ENCODE peak calls at places on chromosomes 1 and 21, in seven cellular contexts. One of them, this sample, is unnamed.

GRCh38 chr1:111139234-111139955 is 498 bp downstream of the DRAM2 start:
- DNase-seq in CD4-positive, alpha-beta memory T cell: no peak
- DNase-seq in heart right ventricle: peak
- DNase-seq in GM12865: peak
- DNase-seq in naive thymus-derived CD4-positive, alpha-beta T cell: peak
- DNase-seq in stomach: peak
- DNase-seq in lower lobe of right lung: no peak
- DNase-seq in this sample: no peak

GRCh38 chr1:15350551-15351200 is 59.0 kb upstream of the EFHD2 start:
- DNase-seq in CD4-positive, alpha-beta memory T cell: no peak
- DNase-seq in heart right ventricle: no peak
- DNase-seq in GM12865: no peak
- DNase-seq in naive thymus-derived CD4-positive, alpha-beta T cell: no peak
- DNase-seq in stomach: no peak
- DNase-seq in lower lobe of right lung: no peak
- DNase-seq in this sample: no peak

GRCh38 chr1:107048255-107048654 is 8.2 kb upstream of the PRMT6 start:
- DNase-seq in CD4-positive, alpha-beta memory T cell: no peak
- DNase-seq in heart right ventricle: no peak
- DNase-seq in GM12865: no peak
- DNase-seq in naive thymus-derived CD4-positive, alpha-beta T cell: no peak
- DNase-seq in stomach: no peak
- DNase-seq in lower lobe of right lung: no peak
- DNase-seq in this sample: no peak

GRCh38 chr1:219120625-219121544 is 52.8 kb upstream of the LYPLAL1 start:
- DNase-seq in CD4-positive, alpha-beta memory T cell: no peak
- DNase-seq in heart right ventricle: peak
- DNase-seq in GM12865: no peak
- DNase-seq in naive thymus-derived CD4-positive, alpha-beta T cell: no peak
- DNase-seq in stomach: no peak
- DNase-seq in lower lobe of right lung: no peak
- DNase-seq in this sample: no peak

GRCh38 chr1:47399138-47399840 is 16.8 kb upstream of the FOXE3 start:
- DNase-seq in CD4-positive, alpha-beta memory T cell: no peak
- DNase-seq in heart right ventricle: no peak
- DNase-seq in GM12865: peak
- DNase-seq in naive thymus-derived CD4-positive, alpha-beta T cell: no peak
- DNase-seq in stomach: no peak
- DNase-seq in lower lobe of right lung: no peak
- DNase-seq in this sample: no peak

GRCh38 chr1:174965006-174965971 is 34.5 kb upstream of the CACYBP start:
- DNase-seq in CD4-positive, alpha-beta memory T cell: no peak
- DNase-seq in heart right ventricle: no peak
- DNase-seq in GM12865: no peak
- DNase-seq in naive thymus-derived CD4-positive, alpha-beta T cell: peak
- DNase-seq in stomach: peak
- DNase-seq in lower lobe of right lung: no peak
- DNase-seq in this sample: no peak

GRCh38 chr1:2186901-2187300 is 7.7 kb downstream of the FAAP20 start:
- DNase-seq in CD4-positive, alpha-beta memory T cell: no peak
- DNase-seq in heart right ventricle: no peak
- DNase-seq in GM12865: no peak
- DNase-seq in naive thymus-derived CD4-positive, alpha-beta T cell: no peak
- DNase-seq in stomach: no peak
- DNase-seq in lower lobe of right lung: no peak
- DNase-seq in this sample: no peak

GRCh38 chr1:156756355-156756754 is 4.9 kb upstream of the HDGF start:
- DNase-seq in CD4-positive, alpha-beta memory T cell: no peak
- DNase-seq in heart right ventricle: no peak
- DNase-seq in GM12865: no peak
- DNase-seq in naive thymus-derived CD4-positive, alpha-beta T cell: no peak
- DNase-seq in stomach: no peak
- DNase-seq in lower lobe of right lung: no peak
- DNase-seq in this sample: no peak

GRCh38 chr1:206925116-206925736 is 3.5 kb upstream of the FCMR start:
- DNase-seq in CD4-positive, alpha-beta memory T cell: peak
- DNase-seq in heart right ventricle: no peak
- DNase-seq in GM12865: peak
- DNase-seq in naive thymus-derived CD4-positive, alpha-beta T cell: no peak
- DNase-seq in stomach: peak
- DNase-seq in lower lobe of right lung: peak
- DNase-seq in this sample: peak

GRCh38 chr1:203338335-203339036 is 12.4 kb downstream of the FMOD start:
- DNase-seq in CD4-positive, alpha-beta memory T cell: peak
- DNase-seq in heart right ventricle: peak
- DNase-seq in GM12865: peak
- DNase-seq in naive thymus-derived CD4-positive, alpha-beta T cell: peak
- DNase-seq in stomach: peak
- DNase-seq in lower lobe of right lung: no peak
- DNase-seq in this sample: peak

GRCh38 chr21:39675595-39675994 is 62.9 kb downstream of the B3GALT5 start:
- DNase-seq in CD4-positive, alpha-beta memory T cell: no peak
- DNase-seq in heart right ventricle: no peak
- DNase-seq in GM12865: no peak
- DNase-seq in naive thymus-derived CD4-positive, alpha-beta T cell: no peak
- DNase-seq in stomach: no peak
- DNase-seq in lower lobe of right lung: no peak
- DNase-seq in this sample: no peak

GRCh38 chr1:39105841-39106765 is 80.0 kb downstream of the NDUFS5 start:
- DNase-seq in CD4-positive, alpha-beta memory T cell: peak
- DNase-seq in heart right ventricle: peak
- DNase-seq in GM12865: peak
- DNase-seq in naive thymus-derived CD4-positive, alpha-beta T cell: no peak
- DNase-seq in stomach: peak
- DNase-seq in lower lobe of right lung: peak
- DNase-seq in this sample: peak

GRCh38 chr21:42309753-42310213 is 5.4 kb downstream of the TFF3 start:
- DNase-seq in CD4-positive, alpha-beta memory T cell: peak
- DNase-seq in heart right ventricle: peak
- DNase-seq in GM12865: peak
- DNase-seq in naive thymus-derived CD4-positive, alpha-beta T cell: peak
- DNase-seq in stomach: peak
- DNase-seq in lower lobe of right lung: peak
- DNase-seq in this sample: no peak

GRCh38 chr1:226100436-226101347 is 38.2 kb downstream of the H3-3A start:
- DNase-seq in CD4-positive, alpha-beta memory T cell: peak
- DNase-seq in heart right ventricle: peak
- DNase-seq in GM12865: peak
- DNase-seq in naive thymus-derived CD4-positive, alpha-beta T cell: peak
- DNase-seq in stomach: peak
- DNase-seq in lower lobe of right lung: peak
- DNase-seq in this sample: no peak

GRCh38 chr1:4557949-4558348 is 96.5 kb upstream of the AJAP1 start:
- DNase-seq in CD4-positive, alpha-beta memory T cell: no peak
- DNase-seq in heart right ventricle: no peak
- DNase-seq in GM12865: no peak
- DNase-seq in naive thymus-derived CD4-positive, alpha-beta T cell: no peak
- DNase-seq in stomach: no peak
- DNase-seq in lower lobe of right lung: no peak
- DNase-seq in this sample: no peak

GRCh38 chr1:29648798-29649374 is 412.6 kb downstream of the PTPRU start:
- DNase-seq in CD4-positive, alpha-beta memory T cell: no peak
- DNase-seq in heart right ventricle: peak
- DNase-seq in GM12865: no peak
- DNase-seq in naive thymus-derived CD4-positive, alpha-beta T cell: no peak
- DNase-seq in stomach: no peak
- DNase-seq in lower lobe of right lung: no peak
- DNase-seq in this sample: no peak

GRCh38 chr21:26835027-26835713 is 10.0 kb downstream of the ADAMTS1 start:
- DNase-seq in CD4-positive, alpha-beta memory T cell: no peak
- DNase-seq in heart right ventricle: no peak
- DNase-seq in GM12865: no peak
- DNase-seq in naive thymus-derived CD4-positive, alpha-beta T cell: no peak
- DNase-seq in stomach: no peak
- DNase-seq in lower lobe of right lung: no peak
- DNase-seq in this sample: no peak

GRCh38 chr1:213783273-213783672 is 204.5 kb upstream of the PROX1 start:
- DNase-seq in CD4-positive, alpha-beta memory T cell: no peak
- DNase-seq in heart right ventricle: no peak
- DNase-seq in GM12865: no peak
- DNase-seq in naive thymus-derived CD4-positive, alpha-beta T cell: peak
- DNase-seq in stomach: no peak
- DNase-seq in lower lobe of right lung: no peak
- DNase-seq in this sample: no peak

GRCh38 chr1:224067621-224068457 is 46.1 kb upstream of the FBXO28 start:
- DNase-seq in CD4-positive, alpha-beta memory T cell: no peak
- DNase-seq in heart right ventricle: no peak
- DNase-seq in GM12865: no peak
- DNase-seq in naive thymus-derived CD4-positive, alpha-beta T cell: no peak
- DNase-seq in stomach: no peak
- DNase-seq in lower lobe of right lung: no peak
- DNase-seq in this sample: no peak

GRCh38 chr1:33331444-33332356 is 10.8 kb upstream of the A3GALT2 start:
- DNase-seq in CD4-positive, alpha-beta memory T cell: no peak
- DNase-seq in heart right ventricle: no peak
- DNase-seq in GM12865: no peak
- DNase-seq in naive thymus-derived CD4-positive, alpha-beta T cell: no peak
- DNase-seq in stomach: no peak
- DNase-seq in lower lobe of right lung: no peak
- DNase-seq in this sample: no peak

GRCh38 chr1:236795757-236796719 is 946 bp downstream of the MTR start:
- DNase-seq in CD4-positive, alpha-beta memory T cell: peak
- DNase-seq in heart right ventricle: peak
- DNase-seq in GM12865: no peak
- DNase-seq in naive thymus-derived CD4-positive, alpha-beta T cell: no peak
- DNase-seq in stomach: no peak
- DNase-seq in lower lobe of right lung: no peak
- DNase-seq in this sample: no peak

GRCh38 chr1:203299180-203299579 is 6.1 kb upstream of the BTG2 start:
- DNase-seq in CD4-positive, alpha-beta memory T cell: no peak
- DNase-seq in heart right ventricle: no peak
- DNase-seq in GM12865: peak
- DNase-seq in naive thymus-derived CD4-positive, alpha-beta T cell: no peak
- DNase-seq in stomach: no peak
- DNase-seq in lower lobe of right lung: no peak
- DNase-seq in this sample: no peak

GRCh38 chr1:1436634-1437032 is 1.1 kb downstream of the VWA1 start:
- DNase-seq in CD4-positive, alpha-beta memory T cell: no peak
- DNase-seq in heart right ventricle: no peak
- DNase-seq in GM12865: no peak
- DNase-seq in naive thymus-derived CD4-positive, alpha-beta T cell: no peak
- DNase-seq in stomach: no peak
- DNase-seq in lower lobe of right lung: no peak
- DNase-seq in this sample: no peak

DNA sequence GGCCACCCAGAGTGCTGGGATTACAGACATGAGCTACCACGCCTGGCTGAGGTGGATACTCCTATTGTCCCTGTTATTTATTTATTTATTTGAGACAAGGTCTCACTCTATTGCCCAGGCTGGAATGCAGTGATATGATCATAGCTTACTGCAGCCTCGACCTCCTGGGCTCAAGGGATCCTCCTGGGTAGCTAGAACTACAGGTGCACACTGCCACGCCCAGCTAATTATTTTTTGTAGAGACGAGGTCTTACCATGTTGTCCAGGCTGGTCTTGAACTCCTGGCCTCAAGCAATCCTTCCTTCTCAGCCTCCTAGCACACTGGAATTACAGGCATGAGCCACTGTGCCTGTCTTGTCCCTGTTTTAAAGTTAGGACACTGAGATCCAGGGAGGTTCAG is 5.2 kb downstream of the LDLRAP1 start:
- DNase-seq in CD4-positive, alpha-beta memory T cell: no peak
- DNase-seq in heart right ventricle: no peak
- DNase-seq in GM12865: no peak
- DNase-seq in naive thymus-derived CD4-positive, alpha-beta T cell: no peak
- DNase-seq in stomach: no peak
- DNase-seq in lower lobe of right lung: peak
- DNase-seq in this sample: no peak
- H3K4me3 ChIP-seq in CD4-positive, alpha-beta memory T cell: no peak
- H3K4me3 ChIP-seq in heart right ventricle: no peak
- H3K4me3 ChIP-seq in GM12865: peak
- H3K4me3 ChIP-seq in naive thymus-derived CD4-positive, alpha-beta T cell: peak
- H3K4me3 ChIP-seq in stomach: no peak
- H3K4me3 ChIP-seq in lower lobe of right lung: no peak
- H3K4me3 ChIP-seq in this sample: no peak

DNA sequence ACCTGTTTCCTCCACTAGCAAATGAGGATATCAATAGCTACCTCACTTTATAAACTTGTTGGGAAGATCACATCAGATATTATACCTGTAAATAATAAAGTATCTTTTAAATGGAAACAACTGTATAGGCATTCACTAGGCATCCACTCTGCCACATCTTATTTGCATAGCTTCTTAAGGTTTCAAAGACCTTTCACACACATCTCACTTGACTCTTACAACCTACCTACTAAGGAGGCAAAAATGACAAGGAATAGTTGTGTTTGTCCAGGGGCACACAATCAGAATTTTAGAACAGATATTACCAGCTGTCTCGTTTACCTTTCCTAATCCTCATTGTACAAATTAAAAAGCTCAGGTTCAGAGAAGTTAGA is 51.5 kb downstream of the VANGL2 start:
- DNase-seq in CD4-positive, alpha-beta memory T cell: no peak
- DNase-seq in heart right ventricle: no peak
- DNase-seq in GM12865: peak
- DNase-seq in naive thymus-derived CD4-positive, alpha-beta T cell: no peak
- DNase-seq in stomach: no peak
- DNase-seq in lower lobe of right lung: no peak
- DNase-seq in this sample: no peak
- H3K4me3 ChIP-seq in CD4-positive, alpha-beta memory T cell: no peak
- H3K4me3 ChIP-seq in heart right ventricle: no peak
- H3K4me3 ChIP-seq in GM12865: peak
- H3K4me3 ChIP-seq in naive thymus-derived CD4-positive, alpha-beta T cell: no peak
- H3K4me3 ChIP-seq in stomach: no peak
- H3K4me3 ChIP-seq in lower lobe of right lung: no peak
- H3K4me3 ChIP-seq in this sample: no peak

DNA sequence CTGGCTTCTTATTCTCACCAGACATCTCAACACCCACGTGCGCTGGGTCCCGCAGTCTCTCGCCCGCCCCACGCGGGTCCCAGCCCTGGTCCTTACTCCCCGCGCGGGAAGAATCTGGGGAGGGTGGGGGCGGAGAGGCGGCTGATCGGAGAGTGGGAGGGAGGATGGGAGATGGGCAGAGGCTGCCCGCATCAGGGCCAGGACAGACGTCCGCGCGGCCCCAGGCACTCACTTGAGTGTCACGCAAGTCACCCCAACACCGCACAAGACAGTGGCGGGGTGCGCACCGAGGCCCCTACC is 6.1 kb upstream of the SIM2 start:
- DNase-seq in CD4-positive, alpha-beta memory T cell: no peak
- DNase-seq in heart right ventricle: no peak
- DNase-seq in GM12865: no peak
- DNase-seq in naive thymus-derived CD4-positive, alpha-beta T cell: no peak
- DNase-seq in stomach: no peak
- DNase-seq in lower lobe of right lung: no peak
- DNase-seq in this sample: no peak
- H3K4me3 ChIP-seq in CD4-positive, alpha-beta memory T cell: no peak
- H3K4me3 ChIP-seq in heart right ventricle: no peak
- H3K4me3 ChIP-seq in GM12865: no peak
- H3K4me3 ChIP-seq in naive thymus-derived CD4-positive, alpha-beta T cell: no peak
- H3K4me3 ChIP-seq in stomach: peak
- H3K4me3 ChIP-seq in lower lobe of right lung: no peak
- H3K4me3 ChIP-seq in this sample: no peak

DNA sequence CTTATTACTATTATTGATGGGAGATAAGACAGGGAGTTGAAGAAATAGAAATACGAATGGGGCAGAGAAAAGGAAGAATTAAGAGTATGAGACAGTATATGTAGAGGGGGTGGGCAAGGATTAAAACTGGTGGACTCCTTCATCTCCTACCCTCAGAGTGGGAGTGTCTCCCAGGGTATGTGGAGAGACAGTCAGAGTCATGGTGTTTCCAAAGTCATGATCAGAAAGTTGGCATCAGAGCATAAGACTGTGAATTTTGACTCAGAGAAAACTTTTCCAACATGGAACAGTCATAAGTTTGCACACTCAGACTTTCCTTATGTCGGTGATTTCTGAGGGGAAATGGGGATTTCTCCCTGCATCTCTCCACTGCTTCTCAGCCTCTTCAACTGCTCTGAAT is 2.4 kb downstream of the CD84 start:
- DNase-seq in CD4-positive, alpha-beta memory T cell: no peak
- DNase-seq in heart right ventricle: no peak
- DNase-seq in GM12865: no peak
- DNase-seq in naive thymus-derived CD4-positive, alpha-beta T cell: no peak
- DNase-seq in stomach: no peak
- DNase-seq in lower lobe of right lung: no peak
- DNase-seq in this sample: no peak
- H3K4me3 ChIP-seq in CD4-positive, alpha-beta memory T cell: peak
- H3K4me3 ChIP-seq in heart right ventricle: no peak
- H3K4me3 ChIP-seq in GM12865: no peak
- H3K4me3 ChIP-seq in naive thymus-derived CD4-positive, alpha-beta T cell: peak
- H3K4me3 ChIP-seq in stomach: no peak
- H3K4me3 ChIP-seq in lower lobe of right lung: peak
- H3K4me3 ChIP-seq in this sample: no peak

This sample was measured in GM06990.